ENCODE peak calls at places on chromosomes 7 and 10, in ten cellular contexts. One of them, this sample, is unnamed.

GRCh38 chr10:639751-640672 is 49.5 kb downstream of the DIP2C start:
- DNase-seq in Jurkat, Clone E6-1: no peak
- DNase-seq in astrocyte of the hippocampus: no peak
- DNase-seq in activated naive CD4-positive, alpha-beta T cell treated with anti-CD3 and anti-CD28 coated beads, Interleukin-2, amount 50 U/mL, for 72 hours: no peak
- DNase-seq in NB4: no peak
- DNase-seq in activated naive CD8-positive, alpha-beta T cell treated with anti-CD3 and anti-CD28 coated beads for 36 hours: no peak
- DNase-seq in psoas muscle: no peak
- DNase-seq in NCI-H69: no peak
- DNase-seq in amygdala: no peak
- DNase-seq in left kidney: no peak
- DNase-seq in this sample: no peak

GRCh38 chr10:33244354-33244967 is 90.0 kb downstream of the NRP1 start:
- DNase-seq in Jurkat, Clone E6-1: no peak
- DNase-seq in astrocyte of the hippocampus: no peak
- DNase-seq in activated naive CD4-positive, alpha-beta T cell treated with anti-CD3 and anti-CD28 coated beads, Interleukin-2, amount 50 U/mL, for 72 hours: no peak
- DNase-seq in NB4: no peak
- DNase-seq in activated naive CD8-positive, alpha-beta T cell treated with anti-CD3 and anti-CD28 coated beads for 36 hours: no peak
- DNase-seq in psoas muscle: no peak
- DNase-seq in NCI-H69: no peak
- DNase-seq in amygdala: no peak
- DNase-seq in left kidney: no peak
- DNase-seq in this sample: no peak

GRCh38 chr10:124165827-124166226 is 72.4 kb upstream of the CHST15 start:
- DNase-seq in Jurkat, Clone E6-1: no peak
- DNase-seq in astrocyte of the hippocampus: no peak
- DNase-seq in activated naive CD4-positive, alpha-beta T cell treated with anti-CD3 and anti-CD28 coated beads, Interleukin-2, amount 50 U/mL, for 72 hours: no peak
- DNase-seq in NB4: no peak
- DNase-seq in activated naive CD8-positive, alpha-beta T cell treated with anti-CD3 and anti-CD28 coated beads for 36 hours: no peak
- DNase-seq in psoas muscle: no peak
- DNase-seq in NCI-H69: no peak
- DNase-seq in amygdala: no peak
- DNase-seq in left kidney: no peak
- DNase-seq in this sample: no peak

GRCh38 chr10:36675458-36675880 is 449.9 kb upstream of the ANKRD30A start:
- DNase-seq in Jurkat, Clone E6-1: no peak
- DNase-seq in astrocyte of the hippocampus: peak
- DNase-seq in activated naive CD4-positive, alpha-beta T cell treated with anti-CD3 and anti-CD28 coated beads, Interleukin-2, amount 50 U/mL, for 72 hours: no peak
- DNase-seq in NB4: no peak
- DNase-seq in activated naive CD8-positive, alpha-beta T cell treated with anti-CD3 and anti-CD28 coated beads for 36 hours: no peak
- DNase-seq in psoas muscle: no peak
- DNase-seq in NCI-H69: no peak
- DNase-seq in amygdala: no peak
- DNase-seq in left kidney: peak
- DNase-seq in this sample: no peak

GRCh38 chr10:119306514-119306951 is 99.2 kb downstream of the GRK5 start:
- DNase-seq in Jurkat, Clone E6-1: peak
- DNase-seq in astrocyte of the hippocampus: no peak
- DNase-seq in activated naive CD4-positive, alpha-beta T cell treated with anti-CD3 and anti-CD28 coated beads, Interleukin-2, amount 50 U/mL, for 72 hours: peak
- DNase-seq in NB4: peak
- DNase-seq in activated naive CD8-positive, alpha-beta T cell treated with anti-CD3 and anti-CD28 coated beads for 36 hours: peak
- DNase-seq in psoas muscle: no peak
- DNase-seq in NCI-H69: peak
- DNase-seq in amygdala: no peak
- DNase-seq in left kidney: no peak
- DNase-seq in this sample: peak

GRCh38 chr10:125235093-125236069 is 75.0 kb upstream of the CTBP2 start:
- DNase-seq in Jurkat, Clone E6-1: no peak
- DNase-seq in astrocyte of the hippocampus: no peak
- DNase-seq in activated naive CD4-positive, alpha-beta T cell treated with anti-CD3 and anti-CD28 coated beads, Interleukin-2, amount 50 U/mL, for 72 hours: no peak
- DNase-seq in NB4: peak
- DNase-seq in activated naive CD8-positive, alpha-beta T cell treated with anti-CD3 and anti-CD28 coated beads for 36 hours: no peak
- DNase-seq in psoas muscle: no peak
- DNase-seq in NCI-H69: no peak
- DNase-seq in amygdala: no peak
- DNase-seq in left kidney: no peak
- DNase-seq in this sample: no peak

GRCh38 chr7:47651355-47652317 is 69.7 kb upstream of the TNS3 start:
- DNase-seq in Jurkat, Clone E6-1: no peak
- DNase-seq in astrocyte of the hippocampus: peak
- DNase-seq in activated naive CD4-positive, alpha-beta T cell treated with anti-CD3 and anti-CD28 coated beads, Interleukin-2, amount 50 U/mL, for 72 hours: no peak
- DNase-seq in NB4: peak
- DNase-seq in activated naive CD8-positive, alpha-beta T cell treated with anti-CD3 and anti-CD28 coated beads for 36 hours: no peak
- DNase-seq in psoas muscle: no peak
- DNase-seq in NCI-H69: no peak
- DNase-seq in amygdala: no peak
- DNase-seq in left kidney: no peak
- DNase-seq in this sample: no peak

GRCh38 chr10:124504711-124505110 is 43.1 kb downstream of the LHPP start:
- DNase-seq in Jurkat, Clone E6-1: no peak
- DNase-seq in astrocyte of the hippocampus: no peak
- DNase-seq in activated naive CD4-positive, alpha-beta T cell treated with anti-CD3 and anti-CD28 coated beads, Interleukin-2, amount 50 U/mL, for 72 hours: no peak
- DNase-seq in NB4: no peak
- DNase-seq in activated naive CD8-positive, alpha-beta T cell treated with anti-CD3 and anti-CD28 coated beads for 36 hours: no peak
- DNase-seq in psoas muscle: no peak
- DNase-seq in NCI-H69: no peak
- DNase-seq in amygdala: no peak
- DNase-seq in left kidney: no peak
- DNase-seq in this sample: no peak

GRCh38 chr7:25032774-25033743 is 53.1 kb upstream of the OSBPL3 start:
- DNase-seq in Jurkat, Clone E6-1: no peak
- DNase-seq in astrocyte of the hippocampus: peak
- DNase-seq in activated naive CD4-positive, alpha-beta T cell treated with anti-CD3 and anti-CD28 coated beads, Interleukin-2, amount 50 U/mL, for 72 hours: no peak
- DNase-seq in NB4: no peak
- DNase-seq in activated naive CD8-positive, alpha-beta T cell treated with anti-CD3 and anti-CD28 coated beads for 36 hours: no peak
- DNase-seq in psoas muscle: no peak
- DNase-seq in NCI-H69: no peak
- DNase-seq in amygdala: no peak
- DNase-seq in left kidney: no peak
- DNase-seq in this sample: no peak

GRCh38 chr7:34995757-34996156 is 41.5 kb downstream of the DPY19L1 start:
- DNase-seq in Jurkat, Clone E6-1: no peak
- DNase-seq in astrocyte of the hippocampus: no peak
- DNase-seq in activated naive CD4-positive, alpha-beta T cell treated with anti-CD3 and anti-CD28 coated beads, Interleukin-2, amount 50 U/mL, for 72 hours: no peak
- DNase-seq in NB4: no peak
- DNase-seq in activated naive CD8-positive, alpha-beta T cell treated with anti-CD3 and anti-CD28 coated beads for 36 hours: no peak
- DNase-seq in psoas muscle: no peak
- DNase-seq in NCI-H69: no peak
- DNase-seq in amygdala: no peak
- DNase-seq in left kidney: no peak
- DNase-seq in this sample: no peak

GRCh38 chr7:33459340-33459751 is 330.0 kb downstream of the BBS9 start:
- DNase-seq in Jurkat, Clone E6-1: peak
- DNase-seq in astrocyte of the hippocampus: peak
- DNase-seq in activated naive CD4-positive, alpha-beta T cell treated with anti-CD3 and anti-CD28 coated beads, Interleukin-2, amount 50 U/mL, for 72 hours: no peak
- DNase-seq in NB4: peak
- DNase-seq in activated naive CD8-positive, alpha-beta T cell treated with anti-CD3 and anti-CD28 coated beads for 36 hours: no peak
- DNase-seq in psoas muscle: no peak
- DNase-seq in NCI-H69: peak
- DNase-seq in amygdala: no peak
- DNase-seq in left kidney: peak
- DNase-seq in this sample: no peak

GRCh38 chr7:66503036-66503370 is 125.7 kb upstream of the KCTD7 start:
- DNase-seq in Jurkat, Clone E6-1: no peak
- DNase-seq in astrocyte of the hippocampus: no peak
- DNase-seq in activated naive CD4-positive, alpha-beta T cell treated with anti-CD3 and anti-CD28 coated beads, Interleukin-2, amount 50 U/mL, for 72 hours: no peak
- DNase-seq in NB4: no peak
- DNase-seq in activated naive CD8-positive, alpha-beta T cell treated with anti-CD3 and anti-CD28 coated beads for 36 hours: no peak
- DNase-seq in psoas muscle: no peak
- DNase-seq in NCI-H69: no peak
- DNase-seq in amygdala: no peak
- DNase-seq in left kidney: no peak
- DNase-seq in this sample: no peak

GRCh38 chr7:150945853-150946825 is 32.0 kb downstream of the KCNH2 start:
- DNase-seq in Jurkat, Clone E6-1: no peak
- DNase-seq in astrocyte of the hippocampus: peak
- DNase-seq in activated naive CD4-positive, alpha-beta T cell treated with anti-CD3 and anti-CD28 coated beads, Interleukin-2, amount 50 U/mL, for 72 hours: peak
- DNase-seq in NB4: peak
- DNase-seq in activated naive CD8-positive, alpha-beta T cell treated with anti-CD3 and anti-CD28 coated beads for 36 hours: no peak
- DNase-seq in psoas muscle: no peak
- DNase-seq in NCI-H69: no peak
- DNase-seq in amygdala: no peak
- DNase-seq in left kidney: peak
- DNase-seq in this sample: no peak

GRCh38 chr7:92716825-92717580 is 119.4 kb downstream of the CDK6 start:
- DNase-seq in Jurkat, Clone E6-1: no peak
- DNase-seq in astrocyte of the hippocampus: no peak
- DNase-seq in activated naive CD4-positive, alpha-beta T cell treated with anti-CD3 and anti-CD28 coated beads, Interleukin-2, amount 50 U/mL, for 72 hours: no peak
- DNase-seq in NB4: no peak
- DNase-seq in activated naive CD8-positive, alpha-beta T cell treated with anti-CD3 and anti-CD28 coated beads for 36 hours: no peak
- DNase-seq in psoas muscle: no peak
- DNase-seq in NCI-H69: no peak
- DNase-seq in amygdala: no peak
- DNase-seq in left kidney: no peak
- DNase-seq in this sample: no peak

GRCh38 chr7:135659159-135659837 is 3.0 kb upstream of the STMP1 start:
- DNase-seq in Jurkat, Clone E6-1: no peak
- DNase-seq in astrocyte of the hippocampus: no peak
- DNase-seq in activated naive CD4-positive, alpha-beta T cell treated with anti-CD3 and anti-CD28 coated beads, Interleukin-2, amount 50 U/mL, for 72 hours: no peak
- DNase-seq in NB4: peak
- DNase-seq in activated naive CD8-positive, alpha-beta T cell treated with anti-CD3 and anti-CD28 coated beads for 36 hours: no peak
- DNase-seq in psoas muscle: no peak
- DNase-seq in NCI-H69: no peak
- DNase-seq in amygdala: no peak
- DNase-seq in left kidney: peak
- DNase-seq in this sample: no peak

GRCh38 chr10:132413226-132414205 is 16.5 kb downstream of the PWWP2B start:
- DNase-seq in Jurkat, Clone E6-1: no peak
- DNase-seq in astrocyte of the hippocampus: no peak
- DNase-seq in activated naive CD4-positive, alpha-beta T cell treated with anti-CD3 and anti-CD28 coated beads, Interleukin-2, amount 50 U/mL, for 72 hours: no peak
- DNase-seq in NB4: no peak
- DNase-seq in activated naive CD8-positive, alpha-beta T cell treated with anti-CD3 and anti-CD28 coated beads for 36 hours: no peak
- DNase-seq in psoas muscle: no peak
- DNase-seq in NCI-H69: no peak
- DNase-seq in amygdala: no peak
- DNase-seq in left kidney: no peak
- DNase-seq in this sample: no peak

GRCh38 chr7:2151235-2151634 is 81.5 kb downstream of the MAD1L1 start:
- DNase-seq in Jurkat, Clone E6-1: no peak
- DNase-seq in astrocyte of the hippocampus: no peak
- DNase-seq in activated naive CD4-positive, alpha-beta T cell treated with anti-CD3 and anti-CD28 coated beads, Interleukin-2, amount 50 U/mL, for 72 hours: no peak
- DNase-seq in NB4: no peak
- DNase-seq in activated naive CD8-positive, alpha-beta T cell treated with anti-CD3 and anti-CD28 coated beads for 36 hours: no peak
- DNase-seq in psoas muscle: peak
- DNase-seq in NCI-H69: peak
- DNase-seq in amygdala: no peak
- DNase-seq in left kidney: peak
- DNase-seq in this sample: no peak

GRCh38 chr10:69352569-69353264 is 64.0 kb downstream of the TACR2 start:
- DNase-seq in Jurkat, Clone E6-1: no peak
- DNase-seq in astrocyte of the hippocampus: no peak
- DNase-seq in activated naive CD4-positive, alpha-beta T cell treated with anti-CD3 and anti-CD28 coated beads, Interleukin-2, amount 50 U/mL, for 72 hours: no peak
- DNase-seq in NB4: no peak
- DNase-seq in activated naive CD8-positive, alpha-beta T cell treated with anti-CD3 and anti-CD28 coated beads for 36 hours: no peak
- DNase-seq in psoas muscle: no peak
- DNase-seq in NCI-H69: no peak
- DNase-seq in amygdala: no peak
- DNase-seq in left kidney: no peak
- DNase-seq in this sample: no peak

GRCh38 chr7:132080967-132081668 is 495.2 kb downstream of the PLXNA4 start:
- DNase-seq in Jurkat, Clone E6-1: no peak
- DNase-seq in astrocyte of the hippocampus: peak
- DNase-seq in activated naive CD4-positive, alpha-beta T cell treated with anti-CD3 and anti-CD28 coated beads, Interleukin-2, amount 50 U/mL, for 72 hours: no peak
- DNase-seq in NB4: no peak
- DNase-seq in activated naive CD8-positive, alpha-beta T cell treated with anti-CD3 and anti-CD28 coated beads for 36 hours: no peak
- DNase-seq in psoas muscle: no peak
- DNase-seq in NCI-H69: no peak
- DNase-seq in amygdala: no peak
- DNase-seq in left kidney: no peak
- DNase-seq in this sample: no peak

GRCh38 chr7:120052884-120053382 is 220.0 kb upstream of the KCND2 start:
- DNase-seq in Jurkat, Clone E6-1: no peak
- DNase-seq in astrocyte of the hippocampus: peak
- DNase-seq in activated naive CD4-positive, alpha-beta T cell treated with anti-CD3 and anti-CD28 coated beads, Interleukin-2, amount 50 U/mL, for 72 hours: no peak
- DNase-seq in NB4: peak
- DNase-seq in activated naive CD8-positive, alpha-beta T cell treated with anti-CD3 and anti-CD28 coated beads for 36 hours: no peak
- DNase-seq in psoas muscle: peak
- DNase-seq in NCI-H69: no peak
- DNase-seq in amygdala: no peak
- DNase-seq in left kidney: peak
- DNase-seq in this sample: no peak

GRCh38 chr10:33155720-33156638 is 178.5 kb downstream of the NRP1 start:
- DNase-seq in Jurkat, Clone E6-1: peak
- DNase-seq in astrocyte of the hippocampus: peak
- DNase-seq in activated naive CD4-positive, alpha-beta T cell treated with anti-CD3 and anti-CD28 coated beads, Interleukin-2, amount 50 U/mL, for 72 hours: no peak
- DNase-seq in NB4: peak
- DNase-seq in activated naive CD8-positive, alpha-beta T cell treated with anti-CD3 and anti-CD28 coated beads for 36 hours: no peak
- DNase-seq in psoas muscle: no peak
- DNase-seq in NCI-H69: peak
- DNase-seq in amygdala: no peak
- DNase-seq in left kidney: peak
- DNase-seq in this sample: peak

GRCh38 chr7:94394399-94395140 is at the start of gene COL1A2:
- DNase-seq in Jurkat, Clone E6-1: no peak
- DNase-seq in astrocyte of the hippocampus: peak
- DNase-seq in activated naive CD4-positive, alpha-beta T cell treated with anti-CD3 and anti-CD28 coated beads, Interleukin-2, amount 50 U/mL, for 72 hours: no peak
- DNase-seq in NB4: no peak
- DNase-seq in activated naive CD8-positive, alpha-beta T cell treated with anti-CD3 and anti-CD28 coated beads for 36 hours: peak
- DNase-seq in psoas muscle: peak
- DNase-seq in NCI-H69: peak
- DNase-seq in amygdala: no peak
- DNase-seq in left kidney: peak
- DNase-seq in this sample: no peak

GRCh38 chr7:44393238-44394111 is 68.1 kb upstream of the CAMK2B start:
- DNase-seq in Jurkat, Clone E6-1: no peak
- DNase-seq in astrocyte of the hippocampus: no peak
- DNase-seq in activated naive CD4-positive, alpha-beta T cell treated with anti-CD3 and anti-CD28 coated beads, Interleukin-2, amount 50 U/mL, for 72 hours: no peak
- DNase-seq in NB4: no peak
- DNase-seq in activated naive CD8-positive, alpha-beta T cell treated with anti-CD3 and anti-CD28 coated beads for 36 hours: no peak
- DNase-seq in psoas muscle: no peak
- DNase-seq in NCI-H69: no peak
- DNase-seq in amygdala: no peak
- DNase-seq in left kidney: no peak
- DNase-seq in this sample: no peak

GRCh38 chr10:89980166-89980565 is 278.8 kb downstream of the KIF20B start:
- DNase-seq in Jurkat, Clone E6-1: no peak
- DNase-seq in astrocyte of the hippocampus: no peak
- DNase-seq in activated naive CD4-positive, alpha-beta T cell treated with anti-CD3 and anti-CD28 coated beads, Interleukin-2, amount 50 U/mL, for 72 hours: no peak
- DNase-seq in NB4: no peak
- DNase-seq in activated naive CD8-positive, alpha-beta T cell treated with anti-CD3 and anti-CD28 coated beads for 36 hours: no peak
- DNase-seq in psoas muscle: no peak
- DNase-seq in NCI-H69: no peak
- DNase-seq in amygdala: no peak
- DNase-seq in left kidney: no peak
- DNase-seq in this sample: no peak

GRCh38 chr10:43971981-43972380 is 323.3 kb upstream of the ZNF32 start:
- DNase-seq in Jurkat, Clone E6-1: no peak
- DNase-seq in astrocyte of the hippocampus: no peak
- DNase-seq in activated naive CD4-positive, alpha-beta T cell treated with anti-CD3 and anti-CD28 coated beads, Interleukin-2, amount 50 U/mL, for 72 hours: no peak
- DNase-seq in NB4: no peak
- DNase-seq in activated naive CD8-positive, alpha-beta T cell treated with anti-CD3 and anti-CD28 coated beads for 36 hours: no peak
- DNase-seq in psoas muscle: no peak
- DNase-seq in NCI-H69: no peak
- DNase-seq in amygdala: no peak
- DNase-seq in left kidney: no peak
- DNase-seq in this sample: no peak

GRCh38 chr10:17216217-17216900 is 11.7 kb upstream of the VIM start:
- DNase-seq in Jurkat, Clone E6-1: peak
- DNase-seq in astrocyte of the hippocampus: peak
- DNase-seq in activated naive CD4-positive, alpha-beta T cell treated with anti-CD3 and anti-CD28 coated beads, Interleukin-2, amount 50 U/mL, for 72 hours: no peak
- DNase-seq in NB4: peak
- DNase-seq in activated naive CD8-positive, alpha-beta T cell treated with anti-CD3 and anti-CD28 coated beads for 36 hours: peak
- DNase-seq in psoas muscle: no peak
- DNase-seq in NCI-H69: no peak
- DNase-seq in amygdala: no peak
- DNase-seq in left kidney: no peak
- DNase-seq in this sample: no peak

GRCh38 chr10:127600479-127600878 is 51.4 kb downstream of the NPS start:
- DNase-seq in Jurkat, Clone E6-1: no peak
- DNase-seq in astrocyte of the hippocampus: peak
- DNase-seq in activated naive CD4-positive, alpha-beta T cell treated with anti-CD3 and anti-CD28 coated beads, Interleukin-2, amount 50 U/mL, for 72 hours: no peak
- DNase-seq in NB4: peak
- DNase-seq in activated naive CD8-positive, alpha-beta T cell treated with anti-CD3 and anti-CD28 coated beads for 36 hours: no peak
- DNase-seq in psoas muscle: no peak
- DNase-seq in NCI-H69: no peak
- DNase-seq in amygdala: no peak
- DNase-seq in left kidney: peak
- DNase-seq in this sample: no peak

GRCh38 chr7:153886506-153887391 is 165.4 kb upstream of the DPP6 start:
- DNase-seq in Jurkat, Clone E6-1: no peak
- DNase-seq in astrocyte of the hippocampus: peak
- DNase-seq in activated naive CD4-positive, alpha-beta T cell treated with anti-CD3 and anti-CD28 coated beads, Interleukin-2, amount 50 U/mL, for 72 hours: no peak
- DNase-seq in NB4: no peak
- DNase-seq in activated naive CD8-positive, alpha-beta T cell treated with anti-CD3 and anti-CD28 coated beads for 36 hours: no peak
- DNase-seq in psoas muscle: no peak
- DNase-seq in NCI-H69: peak
- DNase-seq in amygdala: no peak
- DNase-seq in left kidney: peak
- DNase-seq in this sample: no peak

This sample was measured in GM19239.